ENCODE peak calls at places on chromosomes 16 and 17, in six cellular contexts. I, F, S, H, Q and E are unnamed samples.

GRCh38 chr17:65359016-65359415 is 202.4 kb downstream of the AXIN2 start:
- DNase-seq in I (peak; percentile 10), F (no peak), S (peak; percentile 79), H (no peak), Q (no peak), E (peak; percentile 0)

GRCh38 chr16:87924041-87924851 is 12.1 kb downstream of the CA5A start:
- DNase-seq in I (no peak), F (no peak), S (no peak), H (peak; percentile 98), Q (no peak), E (no peak)

GRCh38 chr17:57379237-57380054 is 123.1 kb downstream of the MSI2 start:
- DNase-seq in I (no peak), F (no peak), S (no peak), H (no peak), Q (no peak), E (no peak)

GRCh38 chr16:13307861-13308260 is 406.5 kb downstream of the SHISA9 start:
- DNase-seq in I (no peak), F (no peak), S (peak; percentile 62), H (no peak), Q (no peak), E (no peak)

GRCh38 chr16:29745853-29746345 is at the start of gene C16orf54:
- DNase-seq in I (no peak), F (peak; percentile 72), S (no peak), H (no peak), Q (peak; percentile 95), E (no peak)

GRCh38 chr17:55883112-55883511 is 132.3 kb downstream of the PCTP start:
- DNase-seq in I (no peak), F (no peak), S (no peak), H (no peak), Q (no peak), E (no peak)

GRCh38 chr16:73024571-73025105 is 23.3 kb downstream of the ZFHX3 start:
- DNase-seq in I (no peak), F (peak; percentile 45), S (no peak), H (no peak), Q (no peak), E (no peak)

GRCh38 chr17:38762231-38762630 is 9.7 kb downstream of the PSMB3 start:
- DNase-seq in I (no peak), F (no peak), S (no peak), H (no peak), Q (no peak), E (no peak)

GRCh38 chr17:72945468-72945867 is 147.0 kb downstream of the SLC39A11 start:
- DNase-seq in I (no peak), F (no peak), S (no peak), H (no peak), Q (no peak), E (no peak)

GRCh38 chr17:43574348-43574747 is 28.2 kb upstream of the ETV4 start:
- DNase-seq in I (no peak), F (no peak), S (no peak), H (no peak), Q (no peak), E (no peak)

GRCh38 chr17:70134042-70134441 is 35.3 kb upstream of the KCNJ2 start:
- DNase-seq in I (no peak), F (no peak), S (no peak), H (no peak), Q (no peak), E (no peak)

GRCh38 chr17:16313159-16314090 is 39.8 kb downstream of the CENPV start:
- DNase-seq in I (no peak), F (no peak), S (no peak), H (no peak), Q (no peak), E (no peak)

GRCh38 chr17:78583091-78583490 is 5.9 kb upstream of the DNAH17 start:
- DNase-seq in I (no peak), F (no peak), S (no peak), H (no peak), Q (no peak), E (no peak)

GRCh38 chr17:56489980-56490379 is 103.5 kb upstream of the NOG start:
- DNase-seq in I (no peak), F (no peak), S (no peak), H (no peak), Q (no peak), E (no peak)

GRCh38 chr16:57950382-57950781 is 20.5 kb downstream of the CNGB1 start:
- DNase-seq in I (no peak), F (no peak), S (no peak), H (no peak), Q (no peak), E (no peak)

GRCh38 chr16:67967183-67967955 is 1.1 kb downstream of the SLC12A4 start:
- DNase-seq in I (no peak), F (no peak), S (peak; percentile 45), H (no peak), Q (no peak), E (no peak)

GRCh38 chr17:66829386-66829864 is 5.5 kb upstream of the CACNG5 start:
- DNase-seq in I (peak; percentile 22), F (peak; percentile 67), S (peak; percentile 26), H (no peak), Q (peak; percentile 75), E (peak; percentile 13)

GRCh38 chr17:61454095-61454931 is 2.1 kb downstream of the TBX4 start:
- DNase-seq in I (no peak), F (no peak), S (no peak), H (no peak), Q (no peak), E (no peak)

GRCh38 chr16:24858219-24859041 is 12.7 kb downstream of the SLC5A11 start:
- DNase-seq in I (no peak), F (peak; percentile 71), S (peak; percentile 38), H (no peak), Q (peak; percentile 78), E (no peak)

GRCh38 chr17:68849673-68850260 is 105.4 kb downstream of the ABCA8 start:
- DNase-seq in I (no peak), F (no peak), S (no peak), H (peak; percentile 65), Q (no peak), E (no peak)

GRCh38 chr16:30005341-30006094 is 5.3 kb downstream of the DOC2A start:
- DNase-seq in I (peak; percentile 14), F (no peak), S (peak; percentile 27), H (peak; percentile 45), Q (no peak), E (peak; percentile 18)

GRCh38 chr16:10754941-10755340 is 11.3 kb downstream of the NUBP1 start:
- DNase-seq in I (no peak), F (no peak), S (peak; percentile 57), H (no peak), Q (no peak), E (no peak)

GRCh38 chr17:73600103-73600871 is 44.0 kb downstream of the SDK2 start:
- DNase-seq in I (no peak), F (no peak), S (no peak), H (peak; percentile 23), Q (no peak), E (peak; percentile 18)

GRCh38 chr17:65634533-65634932 is 73.1 kb upstream of the AXIN2 start:
- DNase-seq in I (no peak), F (no peak), S (no peak), H (peak; percentile 17), Q (no peak), E (no peak)

GRCh38 chr17:7355053-7355452 is at the start of gene TMEM95:
- DNase-seq in I (no peak), F (peak; percentile 87), S (no peak), H (no peak), Q (no peak), E (no peak)

GRCh38 chr17:10477701-10478100 is 8.3 kb upstream of the MYH4 start:
- DNase-seq in I (no peak), F (no peak), S (no peak), H (no peak), Q (no peak), E (no peak)

GRCh38 chr17:39679521-39680192 is 8.2 kb downstream of the PGAP3 start:
- DNase-seq in I (no peak), F (no peak), S (no peak), H (no peak), Q (no peak), E (no peak)

GRCh38 chr17:51947160-51947559 is 211.4 kb downstream of the CA10 start:
- DNase-seq in I (no peak), F (no peak), S (no peak), H (no peak), Q (no peak), E (no peak)

GRCh38 chr17:78723001-78723796 is 58.9 kb downstream of the CYTH1 start:
- DNase-seq in I (no peak), F (peak; percentile 84), S (no peak), H (peak; percentile 76), Q (no peak), E (no peak)

GRCh38 chr17:39621523-39622379 is 5.0 kb upstream of the PPP1R1B start:
- DNase-seq in I (peak; percentile 44), F (peak; percentile 91), S (peak; percentile 65), H (peak; percentile 71), Q (peak; percentile 96), E (peak; percentile 62)

GRCh38 chr17:6796887-6797490 is 21.0 kb downstream of the FBXO39 start:
- DNase-seq in I (no peak), F (no peak), S (peak; percentile 28), H (no peak), Q (no peak), E (no peak)

GRCh38 chr16:70789231-70789926 is 11.6 kb downstream of the VAC14 start:
- DNase-seq in I (peak; percentile 50), F (peak; percentile 90), S (peak; percentile 29), H (no peak), Q (no peak), E (peak; percentile 80)